ENCODE peak calls at places on chromosomes 2 and 18, in eight cellular contexts. One of them, this sample, is unnamed.

GRCh38 chr2:190023860-190024259 is 38.7 kb downstream of the MSTN start:
- DNase-seq in DND-41: no peak
- DNase-seq in effector CD4-positive, alpha-beta T cell: no peak
- DNase-seq in activated CD4-positive, alpha-beta T cell treated with anti-CD3 and anti-CD28 coated beads, Interleukin-2, amount 10 ng/mL, durations not matched to agents 7 days and 5 days: peak
- DNase-seq in heart right ventricle: no peak
- DNase-seq in aorta: no peak
- DNase-seq in activated naive CD4-positive, alpha-beta T cell treated with anti-CD3 and anti-CD28 coated beads, Interleukin-2, amount 50 U/mL, for 16 hours: no peak
- DNase-seq in kidney: no peak
- DNase-seq in this sample: peak

GRCh38 chr18:8130089-8130488 is 479.1 kb upstream of the RAB12 start:
- DNase-seq in DND-41: no peak
- DNase-seq in aorta: no peak
- DNase-seq in effector CD4-positive, alpha-beta T cell: no peak
- DNase-seq in heart right ventricle: no peak
- DNase-seq in activated naive CD4-positive, alpha-beta T cell treated with anti-CD3 and anti-CD28 coated beads, Interleukin-2, amount 50 U/mL, for 16 hours: no peak
- DNase-seq in kidney: no peak
- DNase-seq in activated CD4-positive, alpha-beta T cell treated with anti-CD3 and anti-CD28 coated beads, Interleukin-2, amount 10 ng/mL, durations not matched to agents 7 days and 5 days: no peak
- DNase-seq in this sample: no peak

GRCh38 chr2:197426723-197427122 is 8.1 kb downstream of the SF3B1 start:
- DNase-seq in activated naive CD4-positive, alpha-beta T cell treated with anti-CD3 and anti-CD28 coated beads, Interleukin-2, amount 50 U/mL, for 16 hours: no peak
- DNase-seq in DND-41: no peak
- DNase-seq in aorta: no peak
- DNase-seq in effector CD4-positive, alpha-beta T cell: no peak
- DNase-seq in heart right ventricle: no peak
- DNase-seq in kidney: no peak
- DNase-seq in activated CD4-positive, alpha-beta T cell treated with anti-CD3 and anti-CD28 coated beads, Interleukin-2, amount 10 ng/mL, durations not matched to agents 7 days and 5 days: no peak
- DNase-seq in this sample: no peak

GRCh38 chr2:117820444-117820843 is 6.0 kb downstream of the DDX18 start:
- DNase-seq in activated naive CD4-positive, alpha-beta T cell treated with anti-CD3 and anti-CD28 coated beads, Interleukin-2, amount 50 U/mL, for 16 hours: no peak
- DNase-seq in aorta: no peak
- DNase-seq in DND-41: no peak
- DNase-seq in effector CD4-positive, alpha-beta T cell: no peak
- DNase-seq in activated CD4-positive, alpha-beta T cell treated with anti-CD3 and anti-CD28 coated beads, Interleukin-2, amount 10 ng/mL, durations not matched to agents 7 days and 5 days: no peak
- DNase-seq in heart right ventricle: no peak
- DNase-seq in kidney: no peak
- DNase-seq in this sample: no peak

GRCh38 chr2:203583696-203584095 is 48.6 kb upstream of the RAPH1 start:
- DNase-seq in kidney: no peak
- DNase-seq in effector CD4-positive, alpha-beta T cell: no peak
- DNase-seq in activated naive CD4-positive, alpha-beta T cell treated with anti-CD3 and anti-CD28 coated beads, Interleukin-2, amount 50 U/mL, for 16 hours: no peak
- DNase-seq in activated CD4-positive, alpha-beta T cell treated with anti-CD3 and anti-CD28 coated beads, Interleukin-2, amount 10 ng/mL, durations not matched to agents 7 days and 5 days: peak
- DNase-seq in heart right ventricle: peak
- DNase-seq in aorta: peak
- DNase-seq in DND-41: no peak
- DNase-seq in this sample: no peak

GRCh38 chr2:121532347-121532766 is 1.7 kb downstream of the RNU4ATAC start:
- DNase-seq in activated naive CD4-positive, alpha-beta T cell treated with anti-CD3 and anti-CD28 coated beads, Interleukin-2, amount 50 U/mL, for 16 hours: no peak
- DNase-seq in effector CD4-positive, alpha-beta T cell: no peak
- DNase-seq in activated CD4-positive, alpha-beta T cell treated with anti-CD3 and anti-CD28 coated beads, Interleukin-2, amount 10 ng/mL, durations not matched to agents 7 days and 5 days: no peak
- DNase-seq in aorta: no peak
- DNase-seq in heart right ventricle: no peak
- DNase-seq in kidney: no peak
- DNase-seq in DND-41: no peak
- DNase-seq in this sample: no peak

GRCh38 chr2:68258854-68259253 is 6.5 kb upstream of the PPP3R1 start:
- DNase-seq in DND-41: no peak
- DNase-seq in heart right ventricle: no peak
- DNase-seq in kidney: no peak
- DNase-seq in effector CD4-positive, alpha-beta T cell: no peak
- DNase-seq in activated CD4-positive, alpha-beta T cell treated with anti-CD3 and anti-CD28 coated beads, Interleukin-2, amount 10 ng/mL, durations not matched to agents 7 days and 5 days: no peak
- DNase-seq in activated naive CD4-positive, alpha-beta T cell treated with anti-CD3 and anti-CD28 coated beads, Interleukin-2, amount 50 U/mL, for 16 hours: no peak
- DNase-seq in aorta: no peak
- DNase-seq in this sample: no peak

GRCh38 chr2:62216616-62217015 is 20.7 kb downstream of the B3GNT2 start:
- DNase-seq in DND-41: no peak
- DNase-seq in activated naive CD4-positive, alpha-beta T cell treated with anti-CD3 and anti-CD28 coated beads, Interleukin-2, amount 50 U/mL, for 16 hours: no peak
- DNase-seq in activated CD4-positive, alpha-beta T cell treated with anti-CD3 and anti-CD28 coated beads, Interleukin-2, amount 10 ng/mL, durations not matched to agents 7 days and 5 days: no peak
- DNase-seq in aorta: no peak
- DNase-seq in heart right ventricle: peak
- DNase-seq in kidney: no peak
- DNase-seq in effector CD4-positive, alpha-beta T cell: no peak
- DNase-seq in this sample: no peak

GRCh38 chr2:147818741-147819140 is 26.1 kb upstream of the ACVR2A start:
- DNase-seq in kidney: no peak
- DNase-seq in aorta: no peak
- DNase-seq in effector CD4-positive, alpha-beta T cell: no peak
- DNase-seq in activated CD4-positive, alpha-beta T cell treated with anti-CD3 and anti-CD28 coated beads, Interleukin-2, amount 10 ng/mL, durations not matched to agents 7 days and 5 days: no peak
- DNase-seq in DND-41: no peak
- DNase-seq in heart right ventricle: no peak
- DNase-seq in activated naive CD4-positive, alpha-beta T cell treated with anti-CD3 and anti-CD28 coated beads, Interleukin-2, amount 50 U/mL, for 16 hours: no peak
- DNase-seq in this sample: no peak

GRCh38 chr18:8319798-8320477 is 289.3 kb upstream of the RAB12 start:
- DNase-seq in activated naive CD4-positive, alpha-beta T cell treated with anti-CD3 and anti-CD28 coated beads, Interleukin-2, amount 50 U/mL, for 16 hours: no peak
- DNase-seq in activated CD4-positive, alpha-beta T cell treated with anti-CD3 and anti-CD28 coated beads, Interleukin-2, amount 10 ng/mL, durations not matched to agents 7 days and 5 days: no peak
- DNase-seq in DND-41: no peak
- DNase-seq in heart right ventricle: no peak
- DNase-seq in kidney: no peak
- DNase-seq in effector CD4-positive, alpha-beta T cell: no peak
- DNase-seq in aorta: no peak
- DNase-seq in this sample: no peak

This sample was measured in stimulated activated naive CD4-positive, alpha-beta T cell.